ENCODE peak calls at places on chromosomes 4 and X, in eight cellular contexts. K, C, O, D, G, L, F and T are unnamed samples. For H3K4me1, the result is how much of the 10 kb centered on the place peaks cover.

GRCh38 chr4:126718161-126718560 is 914.6 kb upstream of the INTU start:
- DNase-seq in G (no peak), O (peak), K (peak), F (no peak), L (no peak), C (no peak), D (no peak), T (no peak)

GRCh38 chr4:3293410-3294391 is 880 bp downstream of the RGS12 start:
- DNase-seq in F (no peak), L (no peak), D (no peak), O (no peak), K (no peak), G (peak), C (no peak), T (no peak)

GRCh38 chrX:29561417-29561816 is 653.9 kb upstream of the MAGEB2 start:
- DNase-seq in G (no peak), D (no peak), K (peak), O (no peak), C (no peak), F (no peak), L (no peak), T (no peak)

GRCh38 chr4:128675083-128675482 is 134.4 kb upstream of the JADE1 start:
- DNase-seq in F (no peak), K (no peak), C (no peak), G (no peak), L (no peak), O (no peak), D (no peak), T (no peak)

GRCh38 chrX:150544835-150545790 is 23.3 kb upstream of the MTM1 start:
- DNase-seq in F (no peak), C (no peak), L (no peak), G (no peak), O (no peak), K (no peak), D (no peak), T (no peak)

GRCh38 chr4:152961752-152962117 is 25.6 kb downstream of the FHDC1 start:
- DNase-seq in L (no peak), C (no peak), O (no peak), D (no peak), K (peak), G (no peak), F (no peak), T (no peak)

GRCh38 chrX:74800062-74800461 is 125.2 kb downstream of the NEXMIF start:
- DNase-seq in L (no peak), G (no peak), C (no peak), D (no peak), K (no peak), O (no peak), F (no peak), T (no peak)

GRCh38 chr4:63757919-63758318 is 651.3 kb downstream of the TECRL start:
- DNase-seq in F (no peak), K (no peak), L (no peak), G (no peak), C (no peak), D (no peak), O (no peak), T (no peak)

GRCh38 chr4:23856630-23857029 is 33.2 kb downstream of the PPARGC1A start:
- DNase-seq in G (peak), K (no peak), L (no peak), C (no peak), F (no peak), D (no peak), O (no peak), T (no peak)

GRCh38 chr4:141469392-141469791 is 167.0 kb upstream of the IL15 start:
- DNase-seq in C (no peak), L (no peak), K (peak), F (no peak), O (no peak), D (no peak), G (no peak), T (no peak)

GRCh38 chrX:155534800-155535199 is 76.4 kb upstream of the F8A3 start:
- DNase-seq in K (no peak), L (peak), O (no peak), D (no peak), F (no peak), G (no peak), C (no peak), T (no peak)

GRCh38 chr4:176840166-176840565 is 47.4 kb upstream of the VEGFC start:
- DNase-seq in F (no peak), C (no peak), L (no peak), O (no peak), G (no peak), K (peak), D (no peak), T (no peak)

GRCh38 chr4:155441475-155441874 is 64.7 kb upstream of the MAP9 start:
- DNase-seq in F (no peak), K (no peak), L (no peak), G (no peak), C (no peak), D (no peak), O (no peak), T (no peak)

GRCh38 chr4:155444695-155445094 is 67.9 kb upstream of the MAP9 start:
- DNase-seq in G (no peak), F (no peak), C (no peak), K (no peak), L (no peak), D (no peak), O (no peak), T (no peak)

GRCh38 chr4:155445306-155445705 is 68.5 kb upstream of the MAP9 start:
- DNase-seq in O (no peak), L (no peak), K (no peak), F (no peak), C (no peak), G (no peak), D (no peak), T (no peak)

DNA sequence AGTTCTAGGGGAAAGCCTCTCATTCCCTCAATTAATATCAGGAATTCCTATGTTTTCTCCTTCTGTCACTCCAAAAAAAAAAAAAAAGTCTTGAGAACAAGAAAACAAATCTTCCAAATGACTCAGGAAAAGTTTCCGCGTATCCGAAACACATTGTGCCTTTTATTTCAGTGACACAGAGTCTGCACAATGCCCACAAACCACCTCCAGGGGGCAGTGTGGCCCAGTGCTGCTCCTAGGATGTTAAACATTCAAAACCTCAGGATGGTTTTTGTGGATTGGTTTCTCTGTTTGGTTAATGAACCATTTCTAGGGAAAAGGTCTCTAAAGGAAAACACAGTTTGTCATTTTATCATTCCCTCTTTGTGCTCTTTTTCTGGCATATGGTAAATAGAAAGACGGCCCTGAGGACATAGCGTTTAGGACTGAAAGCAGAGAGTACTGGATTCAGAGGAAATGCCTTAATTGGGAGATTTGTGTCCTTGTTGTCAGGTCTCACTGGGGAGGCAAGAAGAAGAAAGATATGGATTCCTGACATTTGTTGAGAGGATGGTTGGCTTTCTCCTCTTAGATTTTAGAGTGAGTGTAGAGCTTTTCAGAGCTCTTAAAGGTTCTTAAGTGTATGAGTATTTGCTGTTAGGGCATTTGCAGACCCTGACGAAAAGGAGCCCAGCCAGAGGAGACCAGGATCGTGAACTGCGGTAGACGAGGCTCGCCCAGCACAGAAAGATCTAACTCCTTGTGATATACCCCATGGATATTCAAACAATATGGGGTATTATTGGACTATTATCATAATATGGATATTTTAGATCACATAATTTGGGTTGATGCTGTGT is 65.7 kb upstream of the MAP9 start:
- DNase-seq in F (peak), O (peak), K (peak), L (peak), G (peak), D (peak), C (peak), T (peak)
- H3K4me3 ChIP-seq in F (peak), O (no peak), K (no peak), L (peak), G (no peak), D (no peak), C (no peak), T (no peak)

GRCh38 chr4:143626134-143626859 is 74.2 kb downstream of the FREM3 start:
- DNase-seq in D (peak), L (no peak), C (peak), G (peak), O (no peak), F (peak), K (no peak), T (no peak)

GRCh38 chr4:143625632-143626031 is 74.8 kb downstream of the FREM3 start:
- DNase-seq in D (peak), L (no peak), O (no peak), C (no peak), F (no peak), K (no peak), G (no peak), T (no peak)
- H3K4me1 ChIP-seq in D (under half), L (under half), O (under half), C (under half), F (under half), K (under half), G (under half), T (under half)

DNA sequence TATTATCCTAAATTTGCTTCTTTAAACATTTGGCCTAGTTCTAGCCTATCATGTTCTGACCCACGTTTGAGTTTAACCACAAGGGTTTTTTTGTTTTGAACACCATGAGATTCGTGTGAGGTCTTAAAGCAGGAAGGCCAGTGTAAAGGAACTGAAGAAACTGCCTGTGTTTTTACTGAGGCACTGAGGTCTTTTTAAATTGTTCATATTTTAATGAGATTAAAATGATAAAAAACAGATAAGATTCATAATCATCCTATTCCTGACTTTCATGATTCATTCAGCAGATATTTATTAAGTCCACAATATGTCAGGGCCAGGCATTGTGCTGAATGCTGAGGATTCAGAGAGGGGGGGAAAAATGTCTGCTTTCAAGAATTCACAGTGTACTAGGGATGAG is 3.2 kb downstream of the RPS6KA3 start:
- DNase-seq in L (peak), F (no peak), K (peak), G (no peak), C (no peak), D (no peak), O (no peak), T (peak)
- H3K4me3 ChIP-seq in L (peak), F (peak), K (no peak), G (no peak), C (no peak), D (no peak), O (no peak), T (peak)

DNA sequence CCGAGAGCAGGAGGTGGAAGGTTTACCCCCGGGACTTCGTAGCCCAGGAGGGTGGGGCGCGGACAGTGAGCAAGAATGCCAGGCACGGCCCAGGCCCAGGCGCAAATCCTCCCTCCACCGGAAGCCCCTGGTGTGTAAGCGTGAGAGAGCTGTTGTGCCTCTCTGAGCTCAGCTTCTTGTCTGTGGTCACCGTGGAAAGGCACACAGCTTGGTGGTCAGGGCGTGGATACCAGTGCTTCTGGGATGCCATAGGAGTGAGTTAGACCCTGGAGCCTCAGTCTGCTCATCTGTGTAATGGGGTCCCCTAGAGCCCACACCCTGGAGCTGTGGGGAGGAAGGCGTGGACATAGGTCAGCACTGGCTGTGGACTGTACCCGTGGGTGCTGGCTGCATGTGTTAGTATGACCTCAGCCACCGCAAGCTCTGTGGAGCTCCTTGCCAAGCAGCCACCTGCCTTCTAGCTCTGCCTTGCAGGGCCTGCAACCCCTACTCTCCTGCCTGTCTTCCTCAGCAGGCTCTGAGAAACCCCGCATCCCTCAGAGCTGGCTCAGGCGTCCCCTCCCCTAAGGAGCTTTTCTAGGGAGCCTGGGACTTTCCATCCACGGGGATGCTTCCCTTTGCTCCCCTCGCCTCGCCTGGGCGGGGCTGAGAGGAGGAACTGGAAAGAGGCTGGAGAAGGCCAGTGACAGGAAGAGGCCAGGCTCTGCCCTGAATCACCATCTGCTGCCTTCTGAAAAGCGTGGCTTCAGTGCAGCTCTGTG is 28.0 kb upstream of the AFAP1 start:
- DNase-seq in D (no peak), F (no peak), C (no peak), L (no peak), O (no peak), K (peak), G (no peak), T (no peak)
- H3K4me1 ChIP-seq in D (under half), F (under half), C (under half), L (half or more), O (under half), K (under half), G (under half), T (under half)

DNA sequence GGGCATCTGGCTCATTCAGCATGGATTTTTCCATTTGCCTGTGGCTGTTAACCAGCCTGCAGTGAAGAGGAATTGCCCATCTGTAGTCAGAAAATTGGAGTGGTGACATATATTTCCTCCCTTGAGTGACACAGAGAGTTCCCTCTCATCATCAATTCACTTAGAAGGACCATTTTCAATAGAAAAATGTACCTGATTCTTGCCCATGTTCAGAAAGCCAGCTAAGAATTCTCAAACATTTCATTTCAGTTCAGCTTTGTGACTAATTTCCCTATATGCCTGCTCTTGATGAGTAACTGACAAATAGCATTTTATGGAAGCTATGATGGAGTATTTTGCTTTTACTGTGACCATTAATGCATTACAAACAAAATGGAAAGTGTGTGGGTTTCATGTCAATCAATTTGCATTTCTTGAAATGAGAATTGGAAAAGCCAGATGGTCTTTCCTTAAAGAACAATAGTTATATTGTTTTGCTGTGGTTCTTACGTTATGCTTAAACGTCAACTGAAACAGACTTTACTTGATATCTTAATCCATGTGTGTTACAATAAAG is 155.9 kb downstream of the NWD2 start:
- DNase-seq in K (no peak), L (no peak), D (no peak), O (no peak), F (no peak), C (no peak), G (no peak), T (no peak)
- H3K4me3 ChIP-seq in K (no peak), L (no peak), D (no peak), O (no peak), F (no peak), C (no peak), G (no peak), T (no peak)

DNA sequence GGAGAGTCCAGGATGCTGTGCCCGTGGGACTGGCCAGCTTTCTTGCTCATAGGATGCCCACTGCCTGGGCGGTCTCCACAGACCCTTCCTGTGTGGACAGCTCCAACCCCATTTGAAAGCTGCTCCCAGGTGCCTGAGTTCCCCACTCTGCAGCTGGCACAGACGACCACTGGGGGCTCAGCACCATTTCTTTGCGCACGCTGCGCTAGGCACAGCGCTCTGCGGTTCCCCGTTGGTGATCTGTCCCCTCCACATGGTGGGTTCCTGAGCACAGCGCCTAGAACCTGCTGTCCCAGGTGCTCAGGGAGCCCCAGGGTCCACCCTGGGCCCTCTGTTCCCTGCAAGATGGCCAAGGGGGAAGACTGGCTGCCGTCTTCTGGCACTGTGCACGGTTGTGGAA is 45.4 kb upstream of the AFAP1 start:
- DNase-seq in C (no peak), L (no peak), F (no peak), D (no peak), K (no peak), G (no peak), O (no peak), T (no peak)
- H3K4me1 ChIP-seq in C (under half), L (under half), F (under half), D (under half), K (under half), G (under half), O (under half), T (under half)

DNA sequence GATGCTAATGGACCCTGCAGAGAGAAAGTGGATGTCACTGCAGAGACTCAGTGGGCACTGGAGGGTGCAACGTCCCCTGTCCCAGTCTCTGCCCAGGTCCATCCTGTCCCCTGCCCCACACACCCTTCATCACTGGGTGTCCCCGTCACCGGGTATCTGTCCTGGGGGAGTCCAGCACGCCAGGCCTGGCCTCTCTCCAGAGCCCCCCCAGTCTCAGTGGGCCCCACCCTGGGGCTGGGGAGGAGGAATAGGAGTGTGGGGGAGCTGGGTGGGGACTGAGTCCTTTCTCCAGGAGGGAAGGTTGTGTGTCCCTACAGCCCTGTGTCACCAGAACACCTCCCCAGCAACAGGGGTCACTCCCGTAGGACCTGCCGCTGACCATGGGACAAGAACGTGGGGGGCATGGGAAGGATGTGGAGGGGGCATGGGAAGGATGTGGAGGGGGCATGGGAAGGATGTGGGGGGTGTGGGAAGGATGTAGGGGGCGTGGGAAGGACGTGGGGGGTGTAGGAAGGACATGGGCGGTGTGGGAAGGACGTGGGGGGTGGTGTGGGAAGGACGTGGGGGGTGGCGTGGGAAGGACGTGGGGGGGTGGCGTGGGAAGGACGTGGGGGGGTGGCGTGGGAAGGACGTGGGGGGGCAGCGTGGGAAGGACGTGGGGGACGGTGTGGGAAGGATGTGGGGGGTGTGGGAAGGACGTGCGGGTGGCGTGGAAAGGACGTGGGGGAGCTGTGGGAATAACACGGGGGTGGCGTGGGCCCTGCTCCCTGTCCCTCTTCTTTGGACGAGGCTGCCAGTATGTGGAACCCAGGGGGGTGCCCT is 21.0 kb upstream of the SPON2 start:
- DNase-seq in O (peak), D (no peak), C (peak), K (no peak), G (peak), F (peak), L (no peak), T (no peak)
- H3K4me3 ChIP-seq in O (peak), D (no peak), C (no peak), K (no peak), G (no peak), F (peak), L (no peak), T (no peak)

GRCh38 chr4:41599192-41599786 is 61.3 kb downstream of the LIMCH1 start:
- DNase-seq in G (no peak), C (no peak), D (no peak), K (no peak), L (no peak), O (no peak), F (no peak), T (no peak)

GRCh38 chr4:41602113-41602512 is 64.2 kb downstream of the LIMCH1 start:
- DNase-seq in O (no peak), G (no peak), C (no peak), F (no peak), K (no peak), D (no peak), L (no peak), T (no peak)

GRCh38 chr4:41598580-41598979 is 60.6 kb downstream of the LIMCH1 start:
- DNase-seq in D (no peak), K (no peak), L (no peak), O (no peak), C (no peak), F (no peak), G (no peak), T (no peak)

GRCh38 chr4:41600243-41600642 is 62.3 kb downstream of the LIMCH1 start:
- DNase-seq in C (no peak), O (no peak), L (no peak), D (no peak), F (no peak), K (no peak), G (no peak), T (no peak)

DNA sequence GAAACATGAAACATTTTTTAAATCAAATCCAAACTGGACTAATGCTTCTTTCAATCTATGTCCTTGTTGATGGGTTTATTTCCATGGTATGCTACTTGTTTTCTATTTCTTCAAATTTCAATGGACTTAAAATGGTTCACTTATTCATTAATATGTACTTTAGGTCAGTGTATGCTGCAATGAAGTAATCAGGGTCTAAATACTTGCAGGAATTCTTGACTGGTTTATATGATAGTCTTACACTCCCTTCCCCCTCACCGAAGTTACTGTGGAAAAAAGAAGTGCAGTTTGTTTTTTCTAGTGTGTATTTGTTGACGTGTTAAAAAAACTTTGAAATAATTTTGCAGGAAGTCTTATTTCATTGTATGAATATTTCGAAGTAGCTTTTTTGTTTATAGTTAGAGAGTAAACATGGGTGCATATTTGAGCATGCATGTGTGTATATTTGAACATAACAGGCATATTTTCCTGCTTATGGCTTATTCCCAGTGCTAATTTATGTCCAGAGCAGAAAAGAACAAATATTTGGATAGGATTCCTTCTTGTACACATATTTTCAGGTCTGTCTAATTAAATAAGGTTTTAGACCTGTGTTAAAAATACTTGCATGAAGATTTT is 65.0 kb downstream of the LIMCH1 start:
- DNase-seq in O (no peak), C (no peak), G (no peak), L (no peak), F (no peak), K (no peak), D (no peak), T (no peak)
- H3K4me1 ChIP-seq in O (under half), C (under half), G (under half), L (half or more), F (under half), K (under half), D (under half), T (under half)